ENCODE peak calls at places on chromosome 6, in seven cellular contexts. K is brain microvascular endothelial cell, J is left ventricle myocardium inferior, U is GM12865, W is lung, I is HCT116, C is heart left ventricle. A is an unnamed sample.
A peak's percentile ranks its signal among the peaks of the same experiment; 100 is the strongest.

GRCh38 chr6:9085054-9085746 is 649.9 kb upstream of the SLC35B3 start:
- DNase-seq in K (no peak), J (no peak), U (no peak), W (no peak), I (no peak), C (no peak), A (no peak)

GRCh38 chr6:99838607-99839006 is 155.4 kb downstream of the MCHR2 start:
- DNase-seq in K (no peak), J (no peak), U (no peak), W (no peak), I (no peak), C (no peak), A (no peak)

GRCh38 chr6:77173472-77174074 is 289.7 kb downstream of the HTR1B start:
- DNase-seq in K (no peak), J (no peak), U (no peak), W (no peak), I (no peak), C (peak; percentile 20), A (no peak)

GRCh38 chr6:12119085-12119588 is 107.0 kb downstream of the HIVEP1 start:
- DNase-seq in K (no peak), J (no peak), U (peak; percentile 90), W (no peak), I (no peak), C (no peak), A (no peak)

GRCh38 chr6:31897612-31898199 is at the start of gene EHMT2:
- DNase-seq in K (peak; percentile 52), J (peak; percentile 84), U (peak; percentile 89), W (peak; percentile 85), I (peak; percentile 46), C (peak; percentile 90), A (no peak)

GRCh38 chr6:30844118-30844535 is 40.2 kb upstream of the DDR1 start:
- DNase-seq in K (peak; percentile 24), J (no peak), U (no peak), W (no peak), I (no peak), C (no peak), A (no peak)

GRCh38 chr6:125267806-125268523 is 33.8 kb downstream of the HDDC2 start:
- DNase-seq in K (no peak), J (no peak), U (no peak), W (no peak), I (no peak), C (no peak), A (no peak)

GRCh38 chr6:105121981-105122380 is 57.8 kb downstream of the POPDC3 start:
- DNase-seq in K (no peak), J (no peak), U (no peak), W (no peak), I (no peak), C (no peak), A (peak; percentile 98)

GRCh38 chr6:37303891-37304503 is 46.1 kb upstream of the TMEM217 start:
- DNase-seq in K (peak; percentile 32), J (no peak), U (peak; percentile 45), W (no peak), I (peak; percentile 10), C (no peak), A (no peak)

GRCh38 chr6:52534966-52535390 is 41.9 kb downstream of the TRAM2 start:
- DNase-seq in K (no peak), J (no peak), U (peak; percentile 68), W (no peak), I (no peak), C (no peak), A (no peak)
- H3K4me3 ChIP-seq in K (no peak overlapping the region), J (no peak overlapping the region), U (no peak overlapping the region), W (no peak overlapping the region), I (no peak overlapping the region), C (no peak overlapping the region), A (no peak overlapping the region)

GRCh38 chr6:152270301-152270925 is 366.7 kb downstream of the SYNE1 start:
- DNase-seq in K (peak; percentile 38), J (no peak), U (no peak), W (no peak), I (no peak), C (no peak), A (no peak)

GRCh38 chr6:152271681-152272464 is 365.3 kb downstream of the SYNE1 start:
- DNase-seq in K (peak; percentile 12), J (peak; percentile 53), U (peak; percentile 31), W (no peak), I (no peak), C (no peak), A (no peak)

GRCh38 chr6:152273002-152273401 is 364.2 kb downstream of the SYNE1 start:
- DNase-seq in K (peak; percentile 31), J (no peak), U (no peak), W (no peak), I (no peak), C (no peak), A (no peak)

GRCh38 chr6:152272486-152272885 is 364.7 kb downstream of the SYNE1 start:
- DNase-seq in K (no peak), J (no peak), U (no peak), W (no peak), I (no peak), C (no peak), A (no peak)

GRCh38 chr6:152273638-152274037 is 363.5 kb downstream of the SYNE1 start:
- DNase-seq in K (no peak), J (no peak), U (no peak), W (no peak), I (no peak), C (no peak), A (no peak)
- TF ChIP-seq CTCF in K (no peak), J (no peak), U (no peak), W (no peak), I (no peak), C (no peak), A (no peak)

GRCh38 chr6:8084586-8084985 is 17.8 kb downstream of the EEF1E1 start:
- DNase-seq in K (no peak), J (no peak), U (no peak), W (no peak), I (no peak), C (no peak), A (no peak)

GRCh38 chr6:8085053-8085511 is 17.3 kb downstream of the EEF1E1 start:
- DNase-seq in K (peak; percentile 96), J (no peak), U (no peak), W (peak; percentile 52), I (peak; percentile 88), C (no peak), A (no peak)

GRCh38 chr6:8080338-8081151 is 16.4 kb upstream of the BLOC1S5 start:
- DNase-seq in K (peak; percentile 53), J (no peak), U (no peak), W (no peak), I (no peak), C (no peak), A (no peak)

GRCh38 chr6:8082572-8082953 is 18.4 kb upstream of the BLOC1S5 start:
- DNase-seq in K (no peak), J (no peak), U (no peak), W (no peak), I (no peak), C (no peak), A (no peak)

GRCh38 chr6:8082954-8083858 is 19.0 kb upstream of the BLOC1S5 start:
- DNase-seq in K (peak; percentile 68), J (no peak), U (no peak), W (no peak), I (peak; percentile 64), C (no peak), A (peak; percentile 73)
- H3K4me3 ChIP-seq in K (no peak overlapping the region), J (no peak overlapping the region), U (no peak overlapping the region), W (no peak overlapping the region), I (no peak overlapping the region), C (no peak overlapping the region), A (peak overlapping the region; percentile 2)

DNA sequence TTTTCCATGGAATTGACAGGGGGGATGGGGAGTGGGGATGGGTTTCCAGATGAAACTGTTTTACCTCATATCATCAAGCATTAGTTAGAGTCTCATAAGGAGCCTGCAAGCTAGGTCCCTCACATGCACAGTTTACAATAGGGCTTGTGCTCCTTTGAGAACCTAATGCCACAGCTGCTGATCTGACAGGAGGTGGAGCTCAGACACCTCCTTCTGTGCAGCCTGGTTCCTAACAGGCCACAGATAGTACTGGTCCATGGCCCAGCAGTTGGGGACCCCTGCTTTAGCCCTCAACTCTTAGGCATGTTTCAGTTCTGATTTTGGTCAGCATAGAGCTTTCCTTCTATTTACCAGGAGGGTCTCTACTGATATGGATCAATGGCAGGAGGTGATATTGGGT is 251.6 kb downstream of the LAMA2 start:
- DNase-seq in K (no peak), J (no peak), U (no peak), W (no peak), I (no peak), C (no peak), A (no peak)
- TF ChIP-seq CTCF in K (peak; percentile 6), J (no peak), U (no peak), W (no peak), I (no peak), C (no peak), A (no peak)

DNA sequence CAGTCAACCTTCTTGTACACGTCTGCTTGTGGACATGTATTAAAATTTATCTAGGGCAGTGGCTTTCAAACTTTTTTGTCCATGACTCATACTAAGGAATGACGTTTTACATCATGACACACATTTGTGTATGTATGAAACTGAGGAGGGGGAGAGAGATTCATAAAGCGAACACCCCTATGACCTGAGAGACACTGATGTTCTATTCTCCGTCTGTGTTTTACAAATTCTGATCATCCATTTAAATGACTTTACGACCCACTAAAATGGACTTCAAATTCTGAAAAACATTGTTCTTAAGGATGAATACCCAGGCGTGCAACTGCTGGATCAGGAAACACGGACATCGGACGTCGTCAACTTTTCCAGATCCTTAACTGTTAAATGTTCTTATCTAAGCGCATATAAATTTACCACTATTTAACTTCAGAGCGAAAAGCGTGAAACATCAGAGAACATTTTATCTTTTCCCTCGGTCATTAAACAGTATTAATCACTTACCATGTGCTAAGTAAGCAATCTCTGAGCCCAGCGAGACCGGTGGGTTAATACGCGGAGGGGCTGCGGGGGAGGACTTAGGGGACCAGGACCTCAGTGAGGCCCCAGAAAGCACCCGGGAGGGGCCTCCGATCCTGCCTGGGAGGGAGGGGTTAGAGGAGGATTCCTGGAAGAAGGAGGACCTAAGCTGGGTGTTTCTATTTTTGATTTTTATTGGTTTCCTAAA is 1.2 kb downstream of the PLAGL1 start:
- DNase-seq in K (peak; percentile 56), J (no peak), U (no peak), W (no peak), I (peak; percentile 16), C (no peak), A (no peak)
- H3K4me3 ChIP-seq in K (peak overlapping the region; percentile 61), J (peak overlapping the region; percentile 75), U (no peak overlapping the region), W (peak overlapping the region; percentile 54), I (peak overlapping the region; percentile 56), C (peak overlapping the region; percentile 57), A (no peak overlapping the region)